ENCODE peak calls at places on chromosomes 6 and 20, in five cellular contexts. X, J, S, D and G are unnamed samples.
A peak's percentile ranks its signal among the peaks of the same experiment; 100 is the strongest.

GRCh38 chr20:18019068-18019467 is 38.6 kb downstream of the OVOL2 start:
- DNase-seq in X (no peak), J (no peak), S (peak; percentile 25), D (no peak), G (no peak)

GRCh38 chr6:144578385-144579350 is 293.5 kb downstream of the UTRN start:
- DNase-seq in J (no peak), S (no peak), D (no peak), X (no peak), G (no peak)

GRCh38 chr20:40741507-40742106 is 52.6 kb upstream of the MAFB start:
- DNase-seq in S (peak; percentile 57), D (no peak), J (peak; percentile 43), X (peak; percentile 63), G (peak; percentile 4)

GRCh38 chr6:31877125-31877650 is 1.6 kb downstream of the SLC44A4 start:
- DNase-seq in X (no peak), D (peak; percentile 61), J (no peak), S (no peak), G (no peak)

GRCh38 chr20:35952480-35953410 is 1.6 kb downstream of the SCAND1 start:
- DNase-seq in D (no peak), J (no peak), S (peak; percentile 30), X (peak; percentile 38), G (peak; percentile 2)

GRCh38 chr6:35181933-35182612 is 31.7 kb upstream of the SCUBE3 start:
- DNase-seq in S (no peak), X (no peak), D (no peak), J (peak; percentile 59), G (no peak)

GRCh38 chr6:25472314-25472713 is 179.7 kb upstream of the SCGN start:
- DNase-seq in S (no peak), J (no peak), X (no peak), D (no peak), G (no peak)

GRCh38 chr20:34083137-34083536 is 28.9 kb downstream of the EIF2S2 start:
- DNase-seq in S (no peak), D (peak; percentile 56), J (peak; percentile 78), X (peak; percentile 29), G (no peak)

GRCh38 chr6:6734463-6735455 is 146.2 kb downstream of the LY86 start:
- DNase-seq in X (no peak), J (no peak), S (no peak), D (no peak), G (no peak)

GRCh38 chr20:667351-668034 is 8.1 kb downstream of the SCRT2 start:
- DNase-seq in S (peak; percentile 45), D (no peak), J (peak; percentile 44), X (peak; percentile 66), G (no peak)

GRCh38 chr6:130848945-130849344 is 21.7 kb downstream of the SMLR1 start:
- DNase-seq in X (no peak), D (no peak), J (no peak), S (peak; percentile 70), G (peak; percentile 7)

GRCh38 chr6:136037885-136038460 is 186.5 kb downstream of the PDE7B start:
- DNase-seq in S (no peak), X (peak; percentile 17), D (no peak), J (no peak), G (no peak)

GRCh38 chr6:156423075-156423474 is 354.1 kb upstream of the ARID1B start:
- DNase-seq in D (no peak), X (no peak), S (no peak), J (no peak), G (no peak)

GRCh38 chr6:54861846-54862616 is 15.5 kb downstream of the FAM83B start:
- DNase-seq in X (no peak), D (no peak), S (no peak), J (no peak), G (no peak)

GRCh38 chr20:62523473-62524203 is 47.8 kb upstream of the GATA5 start:
- DNase-seq in X (no peak), J (no peak), S (no peak), D (no peak), G (no peak)

GRCh38 chr6:15183979-15184378 is 61.9 kb upstream of the JARID2 start:
- DNase-seq in X (no peak), S (no peak), D (no peak), J (no peak), G (no peak)

GRCh38 chr6:7468382-7469081 is 72.9 kb upstream of the DSP start:
- DNase-seq in D (no peak), J (peak; percentile 56), S (no peak), X (no peak), G (no peak)

GRCh38 chr6:166938704-166939103 is 17.6 kb downstream of the RNASET2 start:
- DNase-seq in D (no peak), J (no peak), S (no peak), X (no peak), G (no peak)

GRCh38 chr6:128305228-128305627 is 215.2 kb downstream of the PTPRK start:
- DNase-seq in D (no peak), X (no peak), S (no peak), J (no peak), G (no peak)

GRCh38 chr6:15551798-15552197 is 111.0 kb downstream of the DTNBP1 start:
- DNase-seq in X (peak; percentile 10), J (no peak), S (no peak), D (no peak), G (no peak)

GRCh38 chr6:13453771-13454251 is 33.6 kb downstream of the GFOD1 start:
- DNase-seq in D (no peak), S (no peak), J (no peak), X (no peak), G (no peak)

GRCh38 chr6:11918021-11918738 is 93.9 kb upstream of the HIVEP1 start:
- DNase-seq in S (no peak), J (no peak), X (no peak), D (no peak), G (no peak)

GRCh38 chr6:114364295-114364694 is 21.5 kb upstream of the HS3ST5 start:
- DNase-seq in S (no peak), X (peak; percentile 11), J (no peak), D (no peak), G (no peak)

GRCh38 chr6:28597217-28597835 is 71.6 kb downstream of the GPX5 start:
- DNase-seq in S (no peak), X (no peak), J (no peak), D (no peak), G (no peak)

GRCh38 chr6:122710908-122711307 is 68.6 kb upstream of the FABP7 start:
- DNase-seq in S (no peak), X (no peak), J (no peak), D (no peak), G (no peak)

GRCh38 chr20:37380864-37381579 is 35.1 kb downstream of the SRC start:
- DNase-seq in D (no peak), J (no peak), S (no peak), X (no peak), G (no peak)

GRCh38 chr20:1945660-1946059 is 48.2 kb downstream of the PDYN start:
- DNase-seq in X (no peak), S (no peak), D (no peak), J (no peak), G (no peak)

GRCh38 chr6:42099340-42100028 is 42.9 kb downstream of the C6orf132 start:
- DNase-seq in J (no peak), S (no peak), D (peak; percentile 50), X (no peak), G (no peak)

GRCh38 chr20:48679603-48680002 is 148.2 kb downstream of the PREX1 start:
- DNase-seq in S (no peak), J (no peak), X (no peak), D (no peak), G (no peak)

GRCh38 chr20:45850238-45850637 is 7.0 kb downstream of the ACOT8 start:
- DNase-seq in S (no peak), J (no peak), D (no peak), X (no peak), G (no peak)

GRCh38 chr20:45850926-45851325 is 6.3 kb downstream of the ACOT8 start:
- DNase-seq in X (peak; percentile 33), S (no peak), D (no peak), J (no peak), G (no peak)

GRCh38 chr20:45853484-45853883 is 3.7 kb downstream of the ACOT8 start:
- DNase-seq in D (no peak), J (no peak), S (no peak), X (no peak), G (no peak)

GRCh38 chr20:45848969-45849582 is 8.1 kb downstream of the ACOT8 start:
- DNase-seq in D (no peak), S (no peak), X (no peak), J (peak; percentile 59), G (no peak)

GRCh38 chr20:45851501-45851900 is 5.7 kb downstream of the ACOT8 start:
- DNase-seq in J (no peak), D (no peak), S (no peak), X (no peak), G (no peak)
- H3K27ac ChIP-seq in J (peak overlapping the region; percentile 3), D (no peak overlapping the region), S (no peak overlapping the region), X (peak overlapping the region; percentile 64), G (no peak overlapping the region)

DNA sequence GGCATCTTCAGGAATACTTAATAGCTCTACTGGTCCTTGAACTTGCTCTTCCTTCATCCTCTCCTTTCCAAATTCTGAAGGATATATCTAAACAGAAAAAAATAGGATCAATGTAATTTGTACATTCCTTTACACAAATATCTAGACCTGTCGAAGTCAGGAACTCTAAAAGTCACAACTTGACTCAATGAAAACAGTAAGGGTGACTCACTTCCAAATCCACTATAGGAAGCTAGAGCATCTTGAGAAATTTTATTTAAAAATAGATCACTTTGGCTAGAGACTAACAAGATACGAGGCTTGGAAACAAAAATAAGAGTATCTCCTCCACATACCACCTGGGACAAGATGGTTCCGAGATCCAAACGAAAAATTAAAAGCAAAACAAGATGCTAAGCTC is 12.2 kb downstream of the ESF1 start:
- DNase-seq in D (no peak), X (no peak), J (no peak), S (no peak), G (no peak)
- H3K36me3 ChIP-seq in D (peaks cover 60% of the 10 kb centered on the region), X (peaks cover 73% of the 10 kb centered on the region), J (peaks cover 62% of the 10 kb centered on the region), S (peaks cover 20% of the 10 kb centered on the region), G (peaks cover 48% of the 10 kb centered on the region)

DNA sequence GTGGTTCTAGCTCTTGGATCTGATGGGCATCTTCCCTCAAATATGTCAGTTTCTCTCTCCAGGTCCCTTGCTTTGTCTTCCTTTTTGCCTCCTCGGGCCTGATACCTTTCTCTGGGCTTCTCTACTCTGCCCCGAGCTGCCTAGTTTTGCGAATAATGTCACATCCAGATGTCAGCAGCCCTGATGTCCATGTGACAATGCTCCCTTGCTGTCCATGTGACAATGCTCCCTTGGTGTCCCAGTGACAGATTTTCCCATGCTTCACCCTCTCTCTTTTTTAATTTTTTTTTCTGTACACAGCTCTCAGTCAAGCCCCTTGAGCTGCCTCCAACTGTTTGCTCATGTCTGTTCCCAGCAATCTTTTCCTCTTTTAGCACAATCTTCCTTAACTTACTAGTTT is 6.4 kb downstream of the TRAF3IP2 start:
- DNase-seq in S (no peak), D (no peak), J (no peak), X (no peak), G (no peak)
- H3K27ac ChIP-seq in S (no peak overlapping the region), D (no peak overlapping the region), J (no peak overlapping the region), X (peak overlapping the region; percentile 6), G (no peak overlapping the region)

DNA sequence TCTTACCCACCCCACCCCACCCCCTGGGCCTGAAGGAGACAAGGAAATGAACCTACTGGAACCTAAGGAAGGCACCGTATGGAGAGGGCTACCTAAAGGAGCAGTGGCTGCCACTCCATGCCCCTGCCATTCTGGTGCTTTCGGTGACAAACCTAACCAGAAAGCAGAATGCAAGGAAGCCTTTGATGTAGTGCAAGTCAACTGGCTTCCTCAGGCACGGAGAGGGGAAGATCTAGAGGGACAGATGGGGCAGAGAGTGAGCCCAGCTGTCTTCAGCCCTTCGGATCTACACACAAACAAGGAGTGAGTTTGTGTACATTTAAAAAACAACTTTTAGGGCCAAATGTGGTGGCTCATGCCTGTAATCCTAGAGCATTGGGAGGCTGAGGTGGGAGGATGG is 39.5 kb downstream of the PPP1R16B start:
- DNase-seq in X (no peak), D (no peak), J (no peak), S (no peak), G (no peak)
- H3K36me3 ChIP-seq in X (no peaks in the 10 kb centered on the region), D (no peaks in the 10 kb centered on the region), J (no peaks in the 10 kb centered on the region), S (peaks cover 8% of the 10 kb centered on the region), G (no peaks in the 10 kb centered on the region)